ENCODE peak calls at places on chromosomes 6 and 20, in five cellular contexts. C is amygdala; I is effector CD4-positive, alpha-beta T cell; P is iris pigment epithelial cell; R is GM13977. K is an unnamed sample.

GRCh38 chr20:62618622-62619529 is 23.4 kb upstream of the SLCO4A1 start:
- DNase-seq in C (no peak), I (no peak), P (no peak), R (peak), K (no peak)

GRCh38 chr6:626236-626635 is 30.7 kb downstream of the HUS1B start:
- DNase-seq in C (no peak), I (no peak), P (peak), R (no peak), K (no peak)

GRCh38 chr20:47660983-47661711 is 124.1 kb downstream of the SULF2 start:
- DNase-seq in C (no peak), I (no peak), P (no peak), R (no peak), K (no peak)

GRCh38 chr20:59912609-59913008 is 20.8 kb downstream of the SYCP2 start:
- DNase-seq in C (no peak), I (no peak), P (no peak), R (no peak), K (no peak)

GRCh38 chr6:12943549-12943948 is 227.0 kb downstream of the PHACTR1 start:
- DNase-seq in C (no peak), I (no peak), P (no peak), R (no peak), K (no peak)

GRCh38 chr6:20117474-20117873 is 94.8 kb downstream of the MBOAT1 start:
- DNase-seq in C (no peak), I (no peak), P (peak), R (peak), K (peak)

GRCh38 chr6:98834060-98835031 is at the start of gene POU3F2:
- DNase-seq in C (peak), I (peak), P (peak), R (peak), K (peak)

GRCh38 chr20:49724637-49725606 is 11.2 kb upstream of the B4GALT5 start:
- DNase-seq in C (no peak), I (no peak), P (peak), R (no peak), K (peak)

GRCh38 chr20:63768591-63769515 is 29.3 kb downstream of the SLC2A4RG start:
- DNase-seq in C (no peak), I (no peak), P (no peak), R (no peak), K (no peak)

GRCh38 chr6:27604986-27605385 is 132.1 kb upstream of the ZNF184 start:
- DNase-seq in C (no peak), I (no peak), P (no peak), R (peak), K (no peak)

GRCh38 chr6:80698459-80698858 is 592.0 kb downstream of the BCKDHB start:
- DNase-seq in C (no peak), I (no peak), P (no peak), R (no peak), K (no peak)

GRCh38 chr6:112991912-112992311 is 644.8 kb downstream of the RFPL4B start:
- DNase-seq in C (no peak), I (no peak), P (no peak), R (no peak), K (no peak)

GRCh38 chr6:43268348-43268685 is 25.0 kb downstream of the TTBK1 start:
- DNase-seq in C (peak), I (no peak), P (no peak), R (no peak), K (no peak)

GRCh38 chr6:142728910-142729481 is 216.0 kb downstream of the HIVEP2 start:
- DNase-seq in C (no peak), I (no peak), P (peak), R (no peak), K (no peak)

GRCh38 chr6:46815130-46815529 is 21.9 kb downstream of the MEP1A start:
- DNase-seq in C (no peak), I (no peak), P (peak), R (no peak), K (peak)

GRCh38 chr6:84926756-84927155 is 162.4 kb upstream of the TBX18 start:
- DNase-seq in C (no peak), I (no peak), P (peak), R (no peak), K (no peak)

GRCh38 chr6:170357812-170358211 is 51.3 kb downstream of the FAM120B start:
- DNase-seq in C (no peak), I (no peak), P (no peak), R (no peak), K (no peak)

GRCh38 chr20:23509580-23509913 is 18.6 kb downstream of the CST8 start:
- DNase-seq in C (no peak), I (no peak), P (no peak), R (no peak), K (no peak)

GRCh38 chr20:47427067-47427466 is 70.6 kb upstream of the ZMYND8 start:
- DNase-seq in C (no peak), I (no peak), P (no peak), R (no peak), K (no peak)

GRCh38 chr6:158043586-158044524 is 62.2 kb downstream of the SYNJ2 start:
- DNase-seq in C (no peak), I (no peak), P (no peak), R (no peak), K (no peak)

GRCh38 chr6:7140631-7141366 is 33.0 kb downstream of the RREB1 start:
- DNase-seq in C (peak), I (peak), P (peak), R (peak), K (peak)

GRCh38 chr6:47153066-47153755 is 111.1 kb upstream of the ADGRF1 start:
- DNase-seq in C (no peak), I (no peak), P (no peak), R (no peak), K (no peak)

GRCh38 chr6:36094786-36095496 is 35.4 kb upstream of the MAPK13 start:
- DNase-seq in C (peak), I (peak), P (peak), R (peak), K (peak)

GRCh38 chr20:47126709-47127108 is 229.8 kb downstream of the ZMYND8 start:
- DNase-seq in C (no peak), I (no peak), P (peak), R (no peak), K (no peak)